ENCODE peak calls at places on chromosomes 2 and 18, in six cellular contexts. One of them, this sample, is unnamed.
A peak's percentile ranks its signal among the peaks of the same experiment; 100 is the strongest.

GRCh38 chr18:70154591-70155194 is 50.8 kb downstream of the RTTN start:
- DNase-seq in A549: no peak
- DNase-seq in prostate gland: no peak
- DNase-seq in NCI-H1930: no peak
- DNase-seq in psoas muscle: no peak
- DNase-seq in glomerular endothelial cell: no peak
- DNase-seq in this sample: no peak

GRCh38 chr2:54455584-54456525 is at the start of gene SPTBN1:
- DNase-seq in A549: peak; percentile 76
- DNase-seq in glomerular endothelial cell: no peak
- DNase-seq in NCI-H1930: peak; percentile 70
- DNase-seq in prostate gland: peak; percentile 90
- DNase-seq in psoas muscle: peak; percentile 96
- DNase-seq in this sample: peak; percentile 79

GRCh38 chr2:64463784-64464183 is 9.8 kb downstream of the LGALSL start:
- DNase-seq in NCI-H1930: no peak
- DNase-seq in psoas muscle: no peak
- DNase-seq in prostate gland: no peak
- DNase-seq in glomerular endothelial cell: no peak
- DNase-seq in A549: no peak
- DNase-seq in this sample: no peak

GRCh38 chr18:5294113-5294617 is 1.4 kb downstream of the ZBTB14 start:
- DNase-seq in glomerular endothelial cell: no peak
- DNase-seq in psoas muscle: peak; percentile 55
- DNase-seq in NCI-H1930: no peak
- DNase-seq in prostate gland: peak; percentile 52
- DNase-seq in A549: no peak
- DNase-seq in this sample: no peak

GRCh38 chr18:63213331-63213900 is 106.2 kb downstream of the BCL2 start:
- DNase-seq in A549: no peak
- DNase-seq in psoas muscle: no peak
- DNase-seq in prostate gland: no peak
- DNase-seq in glomerular endothelial cell: no peak
- DNase-seq in NCI-H1930: no peak
- DNase-seq in this sample: no peak

GRCh38 chr2:200099271-200099670 is 143.9 kb downstream of the MAIP1 start:
- DNase-seq in A549: no peak
- DNase-seq in psoas muscle: no peak
- DNase-seq in NCI-H1930: no peak
- DNase-seq in prostate gland: no peak
- DNase-seq in glomerular endothelial cell: no peak
- DNase-seq in this sample: no peak

GRCh38 chr2:226716126-226716525 is 83.5 kb downstream of the IRS1 start:
- DNase-seq in glomerular endothelial cell: no peak
- DNase-seq in prostate gland: no peak
- DNase-seq in NCI-H1930: no peak
- DNase-seq in A549: no peak
- DNase-seq in psoas muscle: no peak
- DNase-seq in this sample: no peak

GRCh38 chr2:164510895-164511294 is 110.4 kb downstream of the GRB14 start:
- DNase-seq in psoas muscle: peak; percentile 46
- DNase-seq in glomerular endothelial cell: no peak
- DNase-seq in NCI-H1930: no peak
- DNase-seq in A549: no peak
- DNase-seq in prostate gland: no peak
- DNase-seq in this sample: no peak

GRCh38 chr2:191245046-191245868 is at the start of gene MYO1B:
- DNase-seq in prostate gland: peak; percentile 77
- DNase-seq in glomerular endothelial cell: no peak
- DNase-seq in psoas muscle: peak; percentile 71
- DNase-seq in A549: peak; percentile 58
- DNase-seq in NCI-H1930: peak; percentile 65
- DNase-seq in this sample: no peak

GRCh38 chr2:163701399-163702195 is 34.2 kb downstream of the FIGN start:
- DNase-seq in A549: no peak
- DNase-seq in glomerular endothelial cell: no peak
- DNase-seq in psoas muscle: no peak
- DNase-seq in prostate gland: no peak
- DNase-seq in NCI-H1930: no peak
- DNase-seq in this sample: no peak